ENCODE peak calls at places on chromosomes 12 and 14, in nine cellular contexts. X, P, T, I, V, G, M, K and W are unnamed samples.

GRCh38 chr14:69784942-69785341 is 12.1 kb downstream of the SLC10A1 start:
- DNase-seq in X (no peak), P (no peak), T (no peak), I (no peak), V (no peak), G (no peak), M (no peak), K (no peak), W (no peak)

GRCh38 chr14:64966976-64967375 is 5.2 kb downstream of the RAB15 start:
- DNase-seq in X (peak; percentile 87), P (no peak), T (no peak), I (no peak), V (no peak), G (no peak), M (no peak), K (no peak), W (peak; percentile 43)

GRCh38 chr12:24909667-24910066 is 39.2 kb downstream of the BCAT1 start:
- DNase-seq in X (no peak), P (peak; percentile 42), T (no peak), I (no peak), V (peak; percentile 6), G (peak; percentile 77), M (no peak), K (no peak), W (no peak)

GRCh38 chr12:58728397-58728796 is 191.9 kb downstream of the LRIG3 start:
- DNase-seq in X (no peak), P (no peak), T (no peak), I (no peak), V (no peak), G (no peak), M (no peak), K (no peak), W (no peak)

GRCh38 chr14:31884776-31885379 is 192.2 kb upstream of the ARHGAP5 start:
- DNase-seq in X (no peak), P (no peak), T (no peak), I (no peak), V (no peak), G (no peak), M (no peak), K (no peak), W (no peak)

GRCh38 chr14:81351205-81351604 is 48.9 kb downstream of the STON2 start:
- DNase-seq in X (no peak), P (no peak), T (no peak), I (no peak), V (no peak), G (no peak), M (no peak), K (no peak), W (no peak)

GRCh38 chr12:50174971-50175715 is 8.0 kb upstream of the CERS5 start:
- DNase-seq in X (peak; percentile 64), P (no peak), T (peak; percentile 58), I (no peak), V (no peak), G (peak; percentile 61), M (no peak), K (no peak), W (no peak)

GRCh38 chr12:69044887-69045286 is 111.9 kb upstream of the CPM start:
- DNase-seq in X (no peak), P (no peak), T (no peak), I (no peak), V (no peak), G (no peak), M (no peak), K (no peak), W (no peak)

GRCh38 chr14:99118046-99118721 is 153.8 kb downstream of the BCL11B start:
- DNase-seq in X (no peak), P (no peak), T (no peak), I (no peak), V (no peak), G (no peak), M (no peak), K (no peak), W (no peak)

GRCh38 chr14:103556976-103557758 is 5.3 kb downstream of the BAG5 start:
- DNase-seq in X (no peak), P (no peak), T (no peak), I (no peak), V (no peak), G (no peak), M (peak; percentile 57), K (no peak), W (peak; percentile 27)

GRCh38 chr12:90106568-90106967 is 397.9 kb upstream of the ATP2B1 start:
- DNase-seq in X (no peak), P (no peak), T (no peak), I (no peak), V (no peak), G (no peak), M (no peak), K (no peak), W (no peak)

GRCh38 chr12:105190530-105190929 is 45.4 kb downstream of the APPL2 start:
- DNase-seq in X (no peak), P (no peak), T (no peak), I (no peak), V (no peak), G (no peak), M (no peak), K (no peak), W (no peak)

GRCh38 chr12:130700492-130701401 is 15.4 kb downstream of the RIMBP2 start:
- DNase-seq in X (no peak), P (no peak), T (no peak), I (no peak), V (no peak), G (no peak), M (peak; percentile 9), K (no peak), W (no peak)

GRCh38 chr12:3533703-3534386 is 42.8 kb downstream of the PRMT8 start:
- DNase-seq in X (peak; percentile 87), P (no peak), T (no peak), I (no peak), V (no peak), G (no peak), M (no peak), K (no peak), W (no peak)

GRCh38 chr12:60230103-60230502 is 634.3 kb downstream of the SLC16A7 start:
- DNase-seq in X (no peak), P (no peak), T (no peak), I (no peak), V (no peak), G (no peak), M (no peak), K (no peak), W (no peak)

GRCh38 chr12:25384038-25384953 is 133.6 kb upstream of the KRAS start:
- DNase-seq in X (no peak), P (no peak), T (no peak), I (no peak), V (no peak), G (no peak), M (peak; percentile 86), K (no peak), W (no peak)

GRCh38 chr14:51879170-51879569 is 18.8 kb downstream of the GNG2 start:
- DNase-seq in X (no peak), P (no peak), T (no peak), I (no peak), V (no peak), G (no peak), M (no peak), K (no peak), W (no peak)

GRCh38 chr14:30874120-30874998 is at the start of gene COCH:
- DNase-seq in X (peak; percentile 28), P (peak; percentile 33), T (peak; percentile 4), I (no peak), V (no peak), G (no peak), M (peak; percentile 47), K (no peak), W (peak; percentile 76)

GRCh38 chr14:76933515-76933914 is 95.0 kb downstream of the IRF2BPL start:
- DNase-seq in X (no peak), P (no peak), T (no peak), I (no peak), V (no peak), G (no peak), M (no peak), K (no peak), W (no peak)

GRCh38 chr14:90837355-90837754 is 21.1 kb upstream of the TTC7B start:
- DNase-seq in X (peak; percentile 19), P (no peak), T (no peak), I (no peak), V (no peak), G (no peak), M (no peak), K (no peak), W (no peak)

GRCh38 chr12:6266431-6267006 is 44.0 kb upstream of the PLEKHG6 start:
- DNase-seq in X (peak; percentile 93), P (no peak), T (no peak), I (no peak), V (no peak), G (no peak), M (no peak), K (no peak), W (peak; percentile 86)
- H3K27ac ChIP-seq in X (peak overlapping the region; percentile 93), P (no peak overlapping the region), T (no peak overlapping the region), I (no peak overlapping the region), V (peak overlapping the region; percentile 72), G (no peak overlapping the region), M (no peak overlapping the region), K (no peak overlapping the region), W (peak overlapping the region; percentile 94)

DNA sequence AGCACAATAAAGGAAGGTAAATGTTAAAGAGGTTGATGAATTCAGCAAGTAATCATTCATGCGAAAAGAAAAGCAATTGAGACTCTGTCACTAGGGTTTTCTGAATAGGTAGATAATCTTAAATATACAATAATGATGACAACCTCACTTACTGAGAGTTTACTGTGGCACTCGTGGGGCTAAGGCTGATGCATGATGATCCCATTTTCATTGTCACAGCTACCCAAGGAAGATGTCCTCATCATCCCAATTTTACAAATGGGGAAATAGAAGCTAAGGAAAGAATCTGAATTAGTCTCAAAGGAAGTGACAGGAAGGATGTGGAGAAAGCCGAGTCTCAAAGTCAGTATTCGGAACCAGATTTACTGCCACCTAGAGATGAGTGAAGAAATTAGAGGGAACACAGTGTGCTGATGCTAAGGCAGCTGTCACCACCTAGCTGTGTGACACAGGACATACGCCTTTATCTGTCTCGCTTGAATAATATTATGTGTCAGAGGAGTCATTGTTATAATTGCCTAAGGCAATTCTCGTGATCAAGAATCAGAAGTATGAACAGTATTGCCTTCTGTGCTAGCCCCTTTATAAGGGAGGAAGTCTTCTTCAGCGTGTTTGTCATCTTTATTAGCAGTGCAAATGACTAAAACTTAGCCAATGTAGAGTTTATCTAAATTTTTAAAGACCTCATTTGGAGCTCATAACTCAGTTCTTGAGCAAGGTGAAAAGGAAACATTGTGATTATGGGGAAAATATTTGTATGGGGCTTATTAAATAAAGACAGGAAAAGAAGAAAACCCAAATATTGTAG is 63.2 kb downstream of the ERGIC2 start:
- DNase-seq in X (peak; percentile 2), P (peak; percentile 19), T (peak; percentile 54), I (peak; percentile 52), V (no peak), G (peak; percentile 24), M (peak; percentile 51), K (no peak), W (no peak)
- H3K27ac ChIP-seq in X (no peak overlapping the region), P (no peak overlapping the region), T (no peak overlapping the region), I (no peak overlapping the region), V (no peak overlapping the region), G (no peak overlapping the region), M (no peak overlapping the region), K (no peak overlapping the region), W (no peak overlapping the region)

GRCh38 chr12:2358986-2359658 is 306.3 kb downstream of the CACNA1C start:
- DNase-seq in X (no peak), P (no peak), T (no peak), I (no peak), V (no peak), G (no peak), M (peak; percentile 60), K (no peak), W (no peak)
- H3K27ac ChIP-seq in X (no peak overlapping the region), P (no peak overlapping the region), T (no peak overlapping the region), I (no peak overlapping the region), V (peak overlapping the region; percentile 22), G (no peak overlapping the region), M (peak overlapping the region; percentile 32), K (no peak overlapping the region), W (no peak overlapping the region)

GRCh38 chr12:54261817-54262402 is 18.0 kb downstream of the CBX5 start:
- DNase-seq in X (no peak), P (no peak), T (no peak), I (no peak), V (no peak), G (no peak), M (no peak), K (no peak), W (no peak)
- H3K27ac ChIP-seq in X (peak overlapping the region; percentile 77), P (no peak overlapping the region), T (no peak overlapping the region), I (no peak overlapping the region), V (no peak overlapping the region), G (peak overlapping the region; percentile 71), M (no peak overlapping the region), K (no peak overlapping the region), W (peak overlapping the region; percentile 23)